ENCODE peak calls at places on chromosomes 13 and 19, in five cellular contexts. R is endothelial cell of umbilical vein, C is heart left ventricle, E is A549, F is fibroblast of lung. A is an unnamed sample.

GRCh38 chr13:54433511-54434206 is 1405.0 kb downstream of the OLFM4 start:
- DNase-seq in R (no peak), C (no peak), E (no peak), F (no peak), A (no peak)

GRCh38 chr13:29702912-29703351 is 107.4 kb upstream of the SLC7A1 start:
- DNase-seq in R (peak), C (peak), E (no peak), F (peak), A (peak)

GRCh38 chr13:103188688-103189326 is 122.6 kb upstream of the SLC10A2 start:
- DNase-seq in R (peak), C (no peak), E (peak), F (peak), A (no peak)

GRCh38 chr13:97266328-97266727 is 44.2 kb downstream of the MBNL2 start:
- DNase-seq in R (no peak), C (no peak), E (no peak), F (no peak), A (no peak)

GRCh38 chr19:4487572-4487971 is 15.5 kb downstream of the HDGFL2 start:
- DNase-seq in R (no peak), C (no peak), E (no peak), F (no peak), A (no peak)

GRCh38 chr13:106418556-106418955 is 116.9 kb downstream of the EFNB2 start:
- DNase-seq in R (no peak), C (no peak), E (no peak), F (peak), A (no peak)

GRCh38 chr13:90618133-90618532 is 729.4 kb upstream of the MIR17HG start:
- DNase-seq in R (no peak), C (no peak), E (no peak), F (no peak), A (no peak)

GRCh38 chr13:88217372-88217771 is 546.2 kb downstream of the SLITRK5 start:
- DNase-seq in R (no peak), C (no peak), E (no peak), F (no peak), A (no peak)

GRCh38 chr19:45505151-45505995 is 1.9 kb upstream of the VASP start:
- DNase-seq in R (no peak), C (no peak), E (no peak), F (no peak), A (no peak)

GRCh38 chr19:4568884-4569283 is 9.4 kb upstream of the SEMA6B start:
- DNase-seq in R (no peak), C (no peak), E (no peak), F (no peak), A (no peak)

GRCh38 chr13:21759911-21760310 is 89.0 kb downstream of the FGF9 start:
- DNase-seq in R (no peak), C (no peak), E (no peak), F (no peak), A (no peak)

GRCh38 chr13:44414771-44415170 is 41.1 kb downstream of the SERP2 start:
- DNase-seq in R (no peak), C (no peak), E (no peak), F (no peak), A (no peak)

GRCh38 chr13:30792257-30793000 is 57.1 kb downstream of the ALOX5AP start:
- DNase-seq in R (peak), C (peak), E (peak), F (peak), A (peak)

GRCh38 chr19:45166723-45167252 is 6.0 kb upstream of the NKPD1 start:
- DNase-seq in R (no peak), C (no peak), E (no peak), F (no peak), A (no peak)

GRCh38 chr13:50636007-50636704 is 207.3 kb downstream of the DLEU7 start:
- DNase-seq in R (no peak), C (no peak), E (no peak), F (no peak), A (no peak)

GRCh38 chr13:85520445-85520844 is 278.8 kb downstream of the SLITRK6 start:
- DNase-seq in R (no peak), C (no peak), E (no peak), F (peak), A (no peak)

GRCh38 chr13:83906240-83906820 is 24.1 kb upstream of the SLITRK1 start:
- DNase-seq in R (no peak), C (no peak), E (no peak), F (no peak), A (no peak)

GRCh38 chr19:44668985-44669764 is 2.1 kb upstream of the CEACAM19 start:
- DNase-seq in R (no peak), C (no peak), E (no peak), F (no peak), A (no peak)

GRCh38 chr13:109036091-109036490 is 406.7 kb downstream of the MYO16 start:
- DNase-seq in R (no peak), C (no peak), E (no peak), F (peak), A (no peak)

GRCh38 chr19:54431255-54431838 is 16.1 kb downstream of the TTYH1 start:
- DNase-seq in R (no peak), C (no peak), E (no peak), F (no peak), A (no peak)

GRCh38 chr13:30908416-30908980 is 2.4 kb downstream of the MEDAG start:
- DNase-seq in R (peak), C (no peak), E (no peak), F (peak), A (no peak)

GRCh38 chr13:109569938-109570711 is 216.3 kb downstream of the IRS2 start:
- DNase-seq in R (no peak), C (no peak), E (no peak), F (no peak), A (no peak)

GRCh38 chr19:5296021-5296420 is 44.6 kb downstream of the PTPRS start:
- DNase-seq in R (no peak), C (no peak), E (no peak), F (no peak), A (no peak)

GRCh38 chr13:21079206-21079605 is 17.8 kb upstream of the LATS2 start:
- DNase-seq in R (no peak), C (no peak), E (no peak), F (no peak), A (no peak)

GRCh38 chr13:29567411-29567810 is 28.1 kb downstream of the SLC7A1 start:
- DNase-seq in R (no peak), C (no peak), E (no peak), F (no peak), A (no peak)

GRCh38 chr19:13783565-13784500 is 9.6 kb downstream of the C19orf53 start:
- DNase-seq in R (peak), C (no peak), E (no peak), F (no peak), A (no peak)

GRCh38 chr19:13790354-13790753 is 4.9 kb upstream of the ZSWIM4 start:
- DNase-seq in R (no peak), C (no peak), E (no peak), F (no peak), A (peak)

GRCh38 chr19:13794388-13794751 is 873 bp upstream of the ZSWIM4 start:
- DNase-seq in R (peak), C (peak), E (no peak), F (peak), A (peak)

GRCh38 chr19:13784731-13785452 is 10.4 kb upstream of the ZSWIM4 start:
- DNase-seq in R (peak), C (peak), E (no peak), F (peak), A (peak)

GRCh38 chr19:13788991-13789390 is 6.3 kb upstream of the ZSWIM4 start:
- DNase-seq in R (no peak), C (no peak), E (no peak), F (peak), A (peak)
- H3K27ac ChIP-seq in R (no peak), C (no peak), E (peak), F (peak), A (no peak)

DNA sequence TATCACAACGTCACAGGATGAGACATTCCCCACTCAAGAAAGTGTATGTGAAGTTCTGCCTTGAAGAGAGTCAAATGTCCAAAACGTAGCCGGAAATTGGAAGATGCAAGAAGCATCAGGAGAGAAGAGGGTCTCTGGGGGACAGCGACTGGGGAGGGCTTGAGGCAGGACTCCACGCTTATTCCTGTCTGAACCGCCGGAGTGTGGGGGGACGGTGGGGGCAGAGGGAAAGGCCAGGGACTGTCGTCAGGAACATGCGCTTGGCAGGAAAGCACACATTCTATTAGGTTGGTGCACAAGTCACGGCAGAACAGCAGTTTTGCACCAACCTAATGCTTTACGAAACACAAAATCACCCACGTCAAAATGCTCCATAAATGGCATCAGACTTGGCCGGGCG is 95.3 kb upstream of the TM9SF2 start:
- DNase-seq in R (no peak), C (no peak), E (no peak), F (no peak), A (no peak)
- H3K27ac ChIP-seq in R (no peak), C (no peak), E (no peak), F (no peak), A (no peak)

DNA sequence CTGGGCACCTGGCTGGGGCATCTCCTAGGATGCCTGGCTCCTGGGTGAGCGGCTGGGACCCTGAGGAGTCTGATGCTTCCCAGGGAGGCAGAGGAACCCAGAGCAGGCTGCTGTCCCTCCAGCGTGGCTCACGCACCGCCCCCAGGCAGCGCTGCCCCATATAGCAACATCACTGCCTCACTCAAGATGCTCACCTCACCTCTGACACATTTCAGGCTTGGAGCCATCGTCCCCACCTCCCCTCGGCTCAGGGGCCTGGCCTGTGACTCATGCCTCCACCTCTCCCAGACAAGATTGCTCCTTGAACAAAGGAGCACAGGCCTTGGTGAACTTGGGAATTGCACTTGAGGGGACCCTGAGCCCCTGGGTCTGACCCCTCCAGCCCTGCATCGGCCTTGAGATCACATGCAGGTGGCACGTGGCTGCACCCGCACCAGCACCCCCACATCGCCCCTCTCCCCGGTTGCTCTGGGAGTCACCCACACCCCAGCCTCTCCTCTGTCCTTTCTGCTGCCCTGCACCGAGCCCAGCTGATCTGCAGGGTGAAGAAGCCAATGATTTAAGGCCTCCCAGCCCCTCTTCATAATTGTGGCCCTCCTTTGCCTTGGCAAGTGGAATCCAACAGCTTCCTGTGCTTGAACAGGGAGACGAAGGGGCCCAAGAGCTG is 11.2 kb downstream of the CEBPA start:
- DNase-seq in R (no peak), C (peak), E (peak), F (no peak), A (no peak)
- H3K27ac ChIP-seq in R (no peak), C (no peak), E (peak), F (no peak), A (no peak)

GRCh38 chr19:49744946-49745381 is 18.1 kb downstream of the TSKS start:
- DNase-seq in R (no peak), C (no peak), E (no peak), F (no peak), A (no peak)
- H3K27ac ChIP-seq in R (no peak), C (no peak), E (no peak), F (no peak), A (no peak)